ENCODE peak calls at places on chromosomes 4 and X, in seven cellular contexts. D is GM12865, F is ovary, M is nephron progenitor cell, P is choroid plexus epithelial cell, T is lower leg skin, K is HCT116. U is an unnamed sample.

GRCh38 chr4:164482092-164482404 is 271.9 kb upstream of the SMIM31 start:
- DNase-seq in D (no peak), F (no peak), M (no peak), P (no peak), T (no peak), K (no peak), U (no peak)

GRCh38 chrX:57929373-57929772 is 19.1 kb upstream of the ZXDA start:
- DNase-seq in D (peak; percentile 10), F (no peak), M (no peak), P (peak; percentile 63), T (no peak), K (peak; percentile 8), U (no peak)

GRCh38 chr4:98102660-98103059 is 40.6 kb downstream of the STPG2 start:
- DNase-seq in D (no peak), F (no peak), M (no peak), P (no peak), T (no peak), K (no peak), U (no peak)

GRCh38 chr4:111650553-111651183 is 494.6 kb upstream of the FAM241A start:
- DNase-seq in D (no peak), F (no peak), M (no peak), P (no peak), T (no peak), K (no peak), U (no peak)

GRCh38 chr4:43274376-43274775 is 381.9 kb downstream of the GRXCR1 start:
- DNase-seq in D (no peak), F (no peak), M (no peak), P (no peak), T (no peak), K (no peak), U (no peak)

GRCh38 chr4:113587640-113588275 is 173.8 kb downstream of the CAMK2D start:
- DNase-seq in D (no peak), F (no peak), M (no peak), P (no peak), T (no peak), K (no peak), U (no peak)

GRCh38 chr4:17502764-17503163 is 9.1 kb downstream of the QDPR start:
- DNase-seq in D (no peak), F (no peak), M (no peak), P (no peak), T (no peak), K (no peak), U (no peak)

GRCh38 chr4:156992943-156993342 is 21.3 kb upstream of the PDGFC start:
- DNase-seq in D (no peak), F (no peak), M (no peak), P (peak; percentile 53), T (no peak), K (no peak), U (no peak)

GRCh38 chr4:1208266-1208961 is 36.0 kb upstream of the SPON2 start:
- DNase-seq in D (no peak), F (peak; percentile 59), M (no peak), P (peak; percentile 27), T (no peak), K (no peak), U (no peak)

GRCh38 chrX:27078371-27078770 is 384.8 kb downstream of the PPP4R3C start:
- DNase-seq in D (no peak), F (no peak), M (no peak), P (no peak), T (no peak), K (no peak), U (no peak)

GRCh38 chrX:56113785-56114436 is 118.2 kb upstream of the KLF8 start:
- DNase-seq in D (no peak), F (no peak), M (no peak), P (no peak), T (no peak), K (no peak), U (no peak)

GRCh38 chr4:60582167-60582566 is 618.0 kb upstream of the ADGRL3 start:
- DNase-seq in D (no peak), F (no peak), M (no peak), P (no peak), T (no peak), K (no peak), U (no peak)

GRCh38 chr4:81436096-81436495 is 35.6 kb downstream of the RASGEF1B start:
- DNase-seq in D (no peak), F (no peak), M (no peak), P (no peak), T (no peak), K (no peak), U (no peak)

GRCh38 chrX:2159393-2159792 is 341.4 kb downstream of the DHRSX start:
- DNase-seq in D (no peak), F (no peak), M (no peak), P (no peak), T (no peak), K (no peak), U (no peak)

GRCh38 chr4:88963817-88964216 is 93.2 kb downstream of the FAM13A start:
- DNase-seq in D (no peak), F (no peak), M (no peak), P (peak; percentile 76), T (peak; percentile 74), K (no peak), U (no peak)

GRCh38 chr4:40301592-40301991 is 33.5 kb upstream of the CHRNA9 start:
- DNase-seq in D (peak; percentile 93), F (no peak), M (no peak), P (no peak), T (no peak), K (no peak), U (peak; percentile 51)

GRCh38 chr4:188372856-188373255 is 233.6 kb downstream of the TRIML1 start:
- DNase-seq in D (no peak), F (no peak), M (no peak), P (no peak), T (no peak), K (peak; percentile 67), U (no peak)

GRCh38 chr4:141645611-141646340 is 9.4 kb downstream of the IL15 start:
- DNase-seq in D (no peak), F (no peak), M (no peak), P (peak; percentile 76), T (no peak), K (no peak), U (no peak)

GRCh38 chrX:17361620-17362019 is 13.4 kb upstream of the NHS start:
- DNase-seq in D (peak; percentile 2), F (no peak), M (peak; percentile 53), P (peak; percentile 2), T (no peak), K (no peak), U (no peak)

GRCh38 chr4:110085131-110085530 is 113.3 kb downstream of the ELOVL6 start:
- DNase-seq in D (peak; percentile 9), F (no peak), M (no peak), P (peak; percentile 54), T (no peak), K (no peak), U (no peak)

GRCh38 chr4:157035471-157035870 is 40.5 kb upstream of the GLRB start:
- DNase-seq in D (no peak), F (no peak), M (no peak), P (no peak), T (no peak), K (no peak), U (no peak)

GRCh38 chr4:47553329-47554125 is 68.5 kb downstream of the ATP10D start:
- DNase-seq in D (no peak), F (no peak), M (no peak), P (no peak), T (no peak), K (no peak), U (no peak)

GRCh38 chr4:77293426-77293825 is 136.4 kb downstream of the CCNG2 start:
- DNase-seq in D (no peak), F (no peak), M (no peak), P (no peak), T (no peak), K (no peak), U (no peak)

GRCh38 chrX:121581885-121582284 is 534.5 kb downstream of the GLUD2 start:
- DNase-seq in D (no peak), F (no peak), M (no peak), P (peak; percentile 16), T (no peak), K (no peak), U (no peak)

GRCh38 chrX:108131471-108131870 is 39.9 kb downstream of the ATG4A start:
- DNase-seq in D (no peak), F (no peak), M (no peak), P (no peak), T (no peak), K (no peak), U (no peak)

GRCh38 chrX:78513996-78514745 is 145.0 kb downstream of the RTL3 start:
- DNase-seq in D (no peak), F (no peak), M (no peak), P (no peak), T (no peak), K (no peak), U (no peak)

GRCh38 chr4:128349921-128350320 is 62.3 kb upstream of the PGRMC2 start:
- DNase-seq in D (no peak), F (no peak), M (no peak), P (peak; percentile 98), T (no peak), K (no peak), U (no peak)

GRCh38 chr4:176031927-176032326 is 33.7 kb upstream of the WDR17 start:
- DNase-seq in D (no peak), F (no peak), M (no peak), P (no peak), T (no peak), K (no peak), U (no peak)

GRCh38 chr4:8524595-8525382 is 55.4 kb upstream of the GPR78 start:
- DNase-seq in D (no peak), F (peak; percentile 36), M (no peak), P (no peak), T (no peak), K (no peak), U (no peak)

GRCh38 chr4:11954093-11954492 is 525.4 kb upstream of the HS3ST1 start:
- DNase-seq in D (no peak), F (no peak), M (no peak), P (peak; percentile 10), T (no peak), K (peak; percentile 44), U (no peak)
- TF ChIP-seq CTCF in D (no peak), F (no peak), M (no peak), P (peak; percentile 12), T (no peak), K (peak; percentile 56), U (no peak)

DNA sequence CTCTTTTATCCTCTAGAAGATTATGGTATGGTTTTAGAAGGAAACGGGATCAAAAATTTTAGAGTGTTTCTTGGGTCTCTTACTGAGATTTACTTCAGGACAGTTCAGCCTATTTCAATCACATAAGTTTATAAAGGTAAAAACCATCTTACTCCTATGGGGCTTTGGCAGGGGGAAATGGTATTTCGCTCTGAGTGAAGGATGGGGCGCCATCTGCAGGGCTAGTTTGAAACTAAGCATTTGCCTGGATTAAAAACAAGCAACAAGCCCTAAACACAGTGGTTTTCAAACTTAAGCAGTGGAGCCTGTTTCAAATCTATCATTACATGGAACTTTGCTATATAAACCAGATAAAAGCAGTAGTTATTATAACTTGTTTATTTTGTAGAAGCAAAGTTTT is 361.5 kb upstream of the FMR1 start:
- DNase-seq in D (peak; percentile 0), F (peak; percentile 57), M (peak; percentile 54), P (no peak), T (no peak), K (no peak), U (no peak)
- TF ChIP-seq CTCF in D (peak; percentile 6), F (no peak), M (peak; percentile 55), P (no peak), T (no peak), K (no peak), U (no peak)

GRCh38 chrX:26007462-26007861 is 130.7 kb upstream of the MAGEB18 start:
- DNase-seq in D (no peak), F (no peak), M (no peak), P (no peak), T (no peak), K (no peak), U (no peak)
- TF ChIP-seq CTCF in D (no peak), F (no peak), M (no peak), P (no peak), T (no peak), K (no peak), U (no peak)

GRCh38 chrX:69503228-69503834 is 795 bp upstream of the NALF2 start:
- DNase-seq in D (no peak), F (no peak), M (no peak), P (no peak), T (no peak), K (peak; percentile 43), U (no peak)
- TF ChIP-seq CTCF in D (no peak), F (no peak), M (peak; percentile 21), P (peak; percentile 16), T (no peak), K (peak; percentile 34), U (no peak)

U was measured in activated B cell treated with CpG ODN at 0.5 μM for 24 hours.